ENCODE peak calls at places on chromosomes 5 and 9, in five cellular contexts. U is H1, Q is HCT116, J is left ventricle myocardium inferior, V is dorsolateral prefrontal cortex. T is an unnamed sample.
A peak's percentile ranks its signal among the peaks of the same experiment; 100 is the strongest.

GRCh38 chr5:1348986-1349245 is 4.0 kb upstream of the CLPTM1L start:
- DNase-seq in U (no peak), Q (no peak), J (no peak), V (no peak), T (no peak)

GRCh38 chr5:43400082-43400481 is 12.1 kb downstream of the CCL28 start:
- DNase-seq in U (no peak), Q (no peak), J (no peak), V (no peak), T (peak; percentile 54)

GRCh38 chr5:136674178-136674577 is 308.8 kb upstream of the TRPC7 start:
- DNase-seq in U (no peak), Q (no peak), J (no peak), V (no peak), T (no peak)

GRCh38 chr9:103183569-103184191 is 188.5 kb downstream of the CYLC2 start:
- DNase-seq in U (no peak), Q (no peak), J (no peak), V (no peak), T (no peak)

GRCh38 chr5:181283347-181283746 is 22.4 kb upstream of the TRIM52 start:
- DNase-seq in U (no peak), Q (no peak), J (no peak), V (no peak), T (no peak)

GRCh38 chr5:165622864-165623536 is 2117.6 kb downstream of the MAT2B start:
- DNase-seq in U (no peak), Q (no peak), J (no peak), V (no peak), T (no peak)

GRCh38 chr5:78594946-78595921 is 53.3 kb downstream of the LHFPL2 start:
- DNase-seq in U (no peak), Q (peak; percentile 87), J (no peak), V (no peak), T (peak; percentile 98)

GRCh38 chr9:12760758-12761157 is 14.1 kb upstream of the LURAP1L start:
- DNase-seq in U (no peak), Q (no peak), J (no peak), V (no peak), T (no peak)

GRCh38 chr9:15485836-15486678 is 24.7 kb downstream of the PSIP1 start:
- DNase-seq in U (no peak), Q (no peak), J (no peak), V (no peak), T (peak; percentile 45)

GRCh38 chr9:130522233-130522808 is 57.1 kb upstream of the FUBP3 start:
- DNase-seq in U (peak; percentile 74), Q (no peak), J (no peak), V (no peak), T (no peak)

GRCh38 chr5:148151872-148152271 is 16.5 kb upstream of the SPINK14 start:
- DNase-seq in U (no peak), Q (no peak), J (no peak), V (no peak), T (no peak)

GRCh38 chr9:37604296-37604695 is 11.9 kb upstream of the TOMM5 start:
- DNase-seq in U (no peak), Q (no peak), J (no peak), V (no peak), T (no peak)

GRCh38 chr5:174559141-174559540 is 165.2 kb upstream of the MSX2 start:
- DNase-seq in U (no peak), Q (no peak), J (no peak), V (no peak), T (no peak)

GRCh38 chr5:372556-372910 is 51.0 kb downstream of the AHRR start:
- DNase-seq in U (peak; percentile 40), Q (no peak), J (no peak), V (no peak), T (no peak)

GRCh38 chr5:102797485-102797884 is 42.4 kb downstream of the PAM start:
- DNase-seq in U (no peak), Q (no peak), J (no peak), V (no peak), T (no peak)

GRCh38 chr5:134738963-134739661 is 764 bp downstream of the CAMLG start:
- DNase-seq in U (peak; percentile 57), Q (peak; percentile 55), J (no peak), V (no peak), T (peak; percentile 37)

GRCh38 chr9:2729721-2730120 is 12.4 kb downstream of the KCNV2 start:
- DNase-seq in U (no peak), Q (no peak), J (no peak), V (no peak), T (peak; percentile 87)

GRCh38 chr5:123087173-123088030 is 1.6 kb upstream of the PRDM6 start:
- DNase-seq in U (peak; percentile 64), Q (no peak), J (no peak), V (no peak), T (no peak)

GRCh38 chr5:123085638-123086286 is 3.3 kb upstream of the PRDM6 start:
- DNase-seq in U (no peak), Q (no peak), J (no peak), V (no peak), T (no peak)

GRCh38 chr5:123086376-123087055 is 2.5 kb upstream of the PRDM6 start:
- DNase-seq in U (peak; percentile 75), Q (no peak), J (no peak), V (no peak), T (no peak)

GRCh38 chr5:123083298-123083697 is 5.7 kb upstream of the PRDM6 start:
- DNase-seq in U (no peak), Q (no peak), J (no peak), V (no peak), T (peak; percentile 31)

DNA sequence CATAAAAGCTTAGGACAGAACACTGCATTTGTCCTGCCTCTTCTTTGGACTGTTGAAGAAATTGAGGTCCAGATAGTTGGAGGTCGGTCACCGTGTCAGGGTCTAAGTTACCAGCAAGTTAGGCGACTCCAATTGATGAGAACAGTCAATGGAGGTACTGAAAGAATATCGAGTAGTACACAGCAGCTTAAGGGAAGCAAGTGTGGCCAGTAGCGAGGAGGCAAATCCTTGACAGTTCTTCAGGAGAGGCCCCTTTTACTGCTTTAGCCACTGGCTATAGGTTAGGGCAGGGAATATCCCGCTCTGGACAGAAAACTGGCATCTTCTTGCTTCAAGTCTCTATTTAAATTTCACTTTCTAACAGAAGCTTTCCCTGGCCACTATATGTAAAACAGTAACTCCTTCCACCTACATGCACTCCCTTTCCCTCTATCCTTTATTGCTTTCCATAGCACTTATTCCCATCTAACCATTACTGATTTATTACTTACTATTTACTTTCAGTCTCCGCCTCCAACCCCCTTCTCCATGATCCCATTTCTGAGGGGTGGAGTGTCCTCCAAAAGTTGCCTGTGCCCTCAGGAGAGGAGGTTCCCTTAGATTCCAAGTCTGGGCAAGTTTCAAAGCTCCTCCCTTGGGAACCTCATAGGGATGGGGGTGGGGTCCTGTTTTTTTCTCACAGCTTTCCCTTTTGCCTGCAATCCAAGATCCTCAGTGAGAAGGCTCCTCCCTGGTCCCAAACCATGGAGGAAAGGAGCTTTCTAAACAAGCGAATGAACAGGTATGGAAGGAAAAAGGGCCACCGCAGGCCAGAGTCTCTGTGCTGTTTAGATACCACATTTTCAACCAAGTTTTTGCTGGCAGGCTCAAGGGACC is 4.1 kb upstream of the PRDM6 start:
- DNase-seq in U (no peak), Q (no peak), J (no peak), V (no peak), T (no peak)
- H3K4me3 ChIP-seq in U (peak overlapping the region; percentile 11), Q (no peak overlapping the region), J (no peak overlapping the region), V (no peak overlapping the region), T (no peak overlapping the region)

GRCh38 chr5:157026789-157027424 is 32.0 kb downstream of the HAVCR1 start:
- DNase-seq in U (peak; percentile 52), Q (peak; percentile 37), J (no peak), V (no peak), T (no peak)
- TF ChIP-seq CTCF in U (peak; percentile 51), Q (peak; percentile 69), J (peak; percentile 53), V (peak; percentile 41), T (no peak)

GRCh38 chr9:131733601-131734061 is 6.2 kb downstream of the RAPGEF1 start:
- DNase-seq in U (no peak), Q (no peak), J (no peak), V (no peak), T (peak; percentile 97)

GRCh38 chr9:131732061-131732526 is 7.8 kb downstream of the RAPGEF1 start:
- DNase-seq in U (no peak), Q (no peak), J (no peak), V (no peak), T (peak; percentile 52)

GRCh38 chr9:131732636-131733340 is 7.1 kb downstream of the RAPGEF1 start:
- DNase-seq in U (no peak), Q (no peak), J (no peak), V (no peak), T (no peak)

GRCh38 chr9:131728961-131729360 is 10.9 kb downstream of the RAPGEF1 start:
- DNase-seq in U (no peak), Q (no peak), J (no peak), V (no peak), T (no peak)

GRCh38 chr9:131731237-131731995 is 8.5 kb downstream of the RAPGEF1 start:
- DNase-seq in U (no peak), Q (no peak), J (no peak), V (no peak), T (no peak)
- H3K4me3 ChIP-seq in U (no peak overlapping the region), Q (no peak overlapping the region), J (no peak overlapping the region), V (no peak overlapping the region), T (no peak overlapping the region)

DNA sequence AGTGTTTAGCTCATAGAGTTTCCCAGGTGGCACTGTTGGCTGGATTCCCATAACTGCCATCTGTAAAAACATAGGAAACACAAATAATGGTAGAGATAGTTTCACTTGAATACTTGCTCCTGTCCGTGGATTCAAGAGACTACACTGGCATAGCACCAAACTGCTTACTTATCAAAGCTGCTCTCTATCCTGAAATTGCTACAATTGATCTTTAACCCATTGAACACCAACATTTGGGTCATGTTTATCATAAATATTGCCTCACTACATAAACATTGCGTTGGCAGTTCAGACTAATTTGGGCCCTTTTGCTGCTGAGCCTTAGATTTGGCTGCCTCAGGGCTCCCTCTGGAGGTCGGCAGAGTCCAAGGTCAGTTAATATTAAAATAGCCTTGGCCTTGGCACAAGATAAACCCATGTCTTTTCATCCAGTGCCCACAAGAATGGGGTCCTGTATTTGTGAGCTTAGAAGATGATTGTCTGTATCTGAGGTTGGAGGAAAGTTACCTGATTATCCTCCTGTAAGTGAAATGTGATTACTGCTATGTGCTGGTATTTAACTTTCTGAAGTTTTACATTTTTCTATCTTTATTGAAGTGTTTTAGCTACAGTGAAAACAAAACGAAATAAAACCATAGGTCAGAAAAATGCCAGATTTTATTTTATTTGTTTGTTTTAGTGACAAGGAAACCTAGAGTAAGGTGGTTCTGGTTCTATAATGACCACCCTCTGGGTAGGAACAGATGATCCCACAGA is 4.0 kb upstream of the RANBP3L start:
- DNase-seq in U (no peak), Q (peak; percentile 21), J (peak; percentile 38), V (peak; percentile 53), T (peak; percentile 71)
- TF ChIP-seq CTCF in U (peak; percentile 49), Q (peak; percentile 76), J (peak; percentile 77), V (peak; percentile 81), T (peak; percentile 79)